ENCODE peak calls at places on chromosomes 2 and 18, in nine cellular contexts. U is adrenal gland, G is stomach, D is IMR-90, J is heart left ventricle, Y is tibial nerve, R is A549, K is Peyer's patch, X is esophagus muscularis mucosa. P is an unnamed sample.
A peak's percentile ranks its signal among the peaks of the same experiment; 100 is the strongest.

GRCh38 chr2:147843421-147843863 is 1.4 kb upstream of the ACVR2A start:
- DNase-seq in J (no peak), X (no peak), D (no peak), Y (no peak), U (no peak), R (no peak), G (no peak), K (no peak), P (no peak)

GRCh38 chr2:232286011-232286868 is 92.3 kb upstream of the ALPP start:
- DNase-seq in D (no peak), Y (no peak), X (no peak), U (no peak), J (no peak), K (no peak), R (no peak), G (no peak), P (no peak)

GRCh38 chr18:44725300-44726096 is 44.8 kb downstream of the SETBP1 start:
- DNase-seq in K (no peak), J (peak; percentile 67), D (peak; percentile 43), R (no peak), X (no peak), U (peak; percentile 27), Y (no peak), G (no peak), P (no peak)

GRCh38 chr2:168731550-168732128 is 70.8 kb upstream of the NOSTRIN start:
- DNase-seq in G (no peak), Y (no peak), D (no peak), U (no peak), X (no peak), J (no peak), K (no peak), R (no peak), P (no peak)

GRCh38 chr2:44275915-44276279 is 617 bp downstream of the SLC3A1 start:
- DNase-seq in Y (no peak), J (no peak), K (no peak), U (no peak), X (no peak), D (peak; percentile 36), R (peak; percentile 54), G (no peak), P (no peak)

GRCh38 chr2:6487805-6488204 is 377.9 kb downstream of the CMPK2 start:
- DNase-seq in R (no peak), Y (no peak), K (no peak), U (no peak), G (no peak), X (no peak), J (no peak), D (no peak), P (no peak)

GRCh38 chr2:235709124-235709813 is 215.4 kb downstream of the AGAP1 start:
- DNase-seq in G (peak; percentile 77), Y (no peak), R (peak; percentile 73), X (no peak), K (peak; percentile 91), U (no peak), D (peak; percentile 29), J (no peak), P (no peak)

GRCh38 chr2:84052043-84052442 is 407.0 kb downstream of the SUCLG1 start:
- DNase-seq in Y (no peak), U (no peak), X (no peak), K (no peak), R (no peak), J (no peak), D (no peak), G (no peak), P (no peak)

GRCh38 chr2:73984922-73985317 is 210 bp downstream of the TET3 start:
- DNase-seq in J (peak; percentile 62), U (peak; percentile 58), D (no peak), Y (no peak), G (peak; percentile 61), K (peak; percentile 87), X (no peak), R (peak; percentile 35), P (no peak)

GRCh38 chr2:207061181-207061580 is 104.6 kb downstream of the KLF7 start:
- DNase-seq in G (no peak), K (no peak), X (no peak), R (no peak), U (no peak), Y (no peak), D (peak; percentile 11), J (no peak), P (no peak)

GRCh38 chr2:184357033-184357432 is 241.3 kb upstream of the ZNF804A start:
- DNase-seq in Y (no peak), X (no peak), K (no peak), D (no peak), J (no peak), R (no peak), U (no peak), G (no peak), P (no peak)

GRCh38 chr18:21735452-21736015 is 5.1 kb upstream of the MIB1 start:
- DNase-seq in X (no peak), U (no peak), Y (no peak), D (peak; percentile 73), K (peak; percentile 78), J (peak; percentile 20), R (no peak), G (peak; percentile 56), P (no peak)

GRCh38 chr2:156565066-156565710 is 129.0 kb downstream of the GPD2 start:
- DNase-seq in D (peak; percentile 83), J (no peak), U (no peak), K (no peak), X (no peak), R (no peak), Y (no peak), G (no peak), P (no peak)

GRCh38 chr2:168801961-168802824 is at the start of gene NOSTRIN:
- DNase-seq in U (peak; percentile 39), D (peak; percentile 48), X (no peak), G (peak; percentile 78), R (peak; percentile 92), K (peak; percentile 66), Y (peak; percentile 14), J (peak; percentile 64), P (no peak)

GRCh38 chr2:161946489-161947107 is 127.4 kb downstream of the DPP4 start:
- DNase-seq in R (peak; percentile 12), J (no peak), K (no peak), D (peak; percentile 28), U (no peak), X (no peak), G (no peak), Y (no peak), P (no peak)

GRCh38 chr2:141554810-141555209 is 576.0 kb downstream of the LRP1B start:
- DNase-seq in U (no peak), D (peak; percentile 55), R (peak; percentile 64), G (no peak), X (no peak), Y (no peak), K (no peak), J (no peak), P (no peak)

DNA sequence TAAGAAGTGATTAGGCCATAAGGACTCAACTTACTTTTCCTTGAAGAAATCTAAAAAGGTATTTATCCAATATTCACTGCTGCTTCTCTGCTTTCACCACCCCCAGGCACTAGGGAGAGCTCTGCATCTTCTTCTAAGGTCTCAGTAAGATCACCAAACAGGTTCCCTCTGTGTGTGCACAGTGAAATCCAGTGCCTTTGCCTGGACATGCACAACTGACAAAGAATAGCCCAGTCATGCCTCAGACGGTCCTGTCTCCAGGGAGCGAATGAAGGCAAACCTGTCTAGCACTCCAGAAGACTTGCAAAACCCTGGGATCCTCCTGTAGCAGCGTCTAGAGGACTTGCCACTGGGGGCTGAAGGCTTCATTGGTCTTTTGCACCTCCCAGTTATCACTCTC is 344.5 kb upstream of the LRATD1 start:
- DNase-seq in R (peak; percentile 7), X (no peak), Y (no peak), G (no peak), U (no peak), K (no peak), D (no peak), J (no peak), P (no peak)
- TF ChIP-seq CTCF in R (no peak), X (no peak), Y (no peak), G (no peak), U (no peak), K (no peak), D (no peak), J (no peak), P (peak; percentile 7)

GRCh38 chr18:70848329-70848728 is 559.5 kb downstream of the SOCS6 start:
- DNase-seq in J (no peak), U (no peak), R (no peak), D (no peak), G (no peak), X (no peak), Y (no peak), K (no peak), P (no peak)
- H3K27ac ChIP-seq in J (no peak overlapping the region), U (no peak overlapping the region), R (no peak overlapping the region), D (no peak overlapping the region), G (no peak overlapping the region), X (no peak overlapping the region), Y (no peak overlapping the region), K (no peak overlapping the region), P (no peak overlapping the region)

GRCh38 chr2:173963817-173964564 is 1.2 kb downstream of the SP3 start:
- DNase-seq in X (peak; percentile 97), G (peak; percentile 93), K (peak; percentile 97), D (peak; percentile 76), R (peak; percentile 95), U (peak; percentile 95), J (peak; percentile 93), Y (peak; percentile 82), P (peak; percentile 70)
- TF ChIP-seq POLR2A in X (peak; percentile 57), G (no peak), K (peak; percentile 61), D (peak; percentile 48), R (peak; percentile 59), U (peak; percentile 74), J (peak; percentile 67), Y (peak; percentile 62), P (no peak)

GRCh38 chr2:23661276-23662050 is 265.5 kb downstream of the ATAD2B start:
- DNase-seq in U (no peak), G (no peak), X (no peak), R (no peak), Y (no peak), D (no peak), J (no peak), K (no peak), P (no peak)

GRCh38 chr2:23663730-23664005 is 263.3 kb downstream of the ATAD2B start:
- DNase-seq in Y (no peak), X (no peak), G (no peak), R (no peak), U (no peak), D (no peak), K (no peak), J (no peak), P (no peak)

GRCh38 chr2:23662941-23663729 is 263.8 kb downstream of the ATAD2B start:
- DNase-seq in J (peak; percentile 37), Y (peak; percentile 27), R (no peak), U (peak; percentile 71), D (no peak), X (no peak), K (no peak), G (no peak), P (no peak)

GRCh38 chr2:23664069-23664788 is 262.7 kb downstream of the ATAD2B start:
- DNase-seq in X (no peak), K (no peak), Y (no peak), G (no peak), D (no peak), R (no peak), U (no peak), J (no peak), P (no peak)

DNA sequence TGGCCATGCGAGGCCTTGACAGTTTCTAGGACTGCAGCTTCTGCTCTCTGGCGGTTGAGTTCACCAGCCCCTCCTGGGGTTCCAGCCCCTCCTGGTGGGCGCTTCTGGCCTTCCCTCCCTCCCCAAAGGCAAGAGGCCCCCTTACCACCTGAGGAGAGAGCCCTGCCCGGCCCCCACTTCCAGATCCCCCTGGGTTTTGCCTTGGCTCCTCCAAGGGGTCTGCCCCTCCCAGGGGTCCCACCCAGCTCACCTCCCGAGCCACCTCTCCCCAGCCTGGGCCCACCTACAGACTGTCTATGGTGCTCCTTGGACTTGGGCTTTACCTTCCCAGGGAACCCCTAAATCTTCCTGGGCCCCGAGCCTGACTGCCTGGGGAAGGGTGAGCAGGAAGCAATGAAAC is 264.5 kb downstream of the ATAD2B start:
- DNase-seq in X (no peak), U (no peak), R (no peak), Y (no peak), D (no peak), G (no peak), J (no peak), K (no peak), P (no peak)
- TF ChIP-seq CTCF in X (no peak), U (no peak), R (no peak), Y (no peak), D (no peak), G (no peak), J (no peak), K (no peak), P (no peak)

P was measured in esophagus squamous epithelium.